ENCODE peak calls at places on chromosome 22, in nine cellular contexts. F, D, Q, T, U, B, L, E and G are unnamed samples.

GRCh38 chr22:23539135-23539838 is 40.8 kb downstream of the IGLL1 start:
- DNase-seq in D (peak; percentile 75), Q (peak; percentile 71), T (peak; percentile 58), F (peak; percentile 38), E (peak; percentile 69), B (peak; percentile 44), U (peak; percentile 73), L (peak; percentile 75), G (peak; percentile 56)

GRCh38 chr22:24146190-24146616 is 35.1 kb upstream of the SUSD2 start:
- DNase-seq in T (no peak), Q (peak; percentile 50), B (no peak), E (peak; percentile 24), U (no peak), D (no peak), F (peak; percentile 73), L (peak; percentile 59), G (peak; percentile 68)

GRCh38 chr22:26692215-26692614 is 34.8 kb downstream of the MIAT start:
- DNase-seq in U (no peak), E (no peak), B (no peak), F (no peak), T (no peak), D (no peak), Q (no peak), L (no peak), G (no peak)

GRCh38 chr22:48338793-48339705 is 1488.6 kb downstream of the BRD1 start:
- DNase-seq in U (no peak), B (no peak), Q (no peak), F (no peak), D (no peak), T (no peak), L (no peak), E (no peak), G (no peak)

GRCh38 chr22:41825376-41825775 is 7.5 kb upstream of the SREBF2 start:
- DNase-seq in E (no peak), U (no peak), D (no peak), F (no peak), B (no peak), Q (no peak), L (peak; percentile 47), T (no peak), G (no peak)

GRCh38 chr22:24703101-24703500 is 71.4 kb downstream of the PIWIL3 start:
- DNase-seq in T (no peak), F (no peak), L (no peak), D (no peak), E (no peak), B (no peak), Q (no peak), U (no peak), G (no peak)

GRCh38 chr22:19984851-19985811 is 31.5 kb downstream of the ARVCF start:
- DNase-seq in D (no peak), T (no peak), U (no peak), F (no peak), Q (no peak), L (no peak), E (no peak), B (no peak), G (no peak)

GRCh38 chr22:42662114-42663021 is 13.2 kb upstream of the CYB5R3 start:
- DNase-seq in E (peak; percentile 82), L (peak; percentile 89), D (peak; percentile 86), T (peak; percentile 58), U (peak; percentile 91), F (peak; percentile 28), Q (peak; percentile 88), B (no peak), G (no peak)

GRCh38 chr22:39259698-39260097 is 14.9 kb upstream of the PDGFB start:
- DNase-seq in Q (no peak), F (no peak), B (no peak), L (no peak), E (no peak), U (no peak), D (no peak), T (no peak), G (no peak)

GRCh38 chr22:20002661-20003060 is 14.0 kb downstream of the ARVCF start:
- DNase-seq in Q (no peak), L (no peak), B (no peak), D (no peak), T (no peak), F (no peak), E (no peak), U (no peak), G (no peak)

GRCh38 chr22:19663821-19664325 is 50.4 kb upstream of the SEPTIN5 start:
- DNase-seq in E (no peak), Q (peak; percentile 85), U (no peak), T (no peak), F (peak; percentile 14), L (peak; percentile 53), B (no peak), D (no peak), G (peak; percentile 49)

GRCh38 chr22:38167988-38168407 is 13.6 kb downstream of the PLA2G6 start:
- DNase-seq in L (no peak), B (no peak), T (peak; percentile 29), D (no peak), U (no peak), F (no peak), E (no peak), Q (no peak), G (no peak)

GRCh38 chr22:35839811-35840739 is 122.4 kb downstream of the APOL5 start:
- DNase-seq in L (peak; percentile 95), D (no peak), Q (peak; percentile 81), F (peak; percentile 96), T (peak; percentile 77), U (no peak), E (no peak), B (peak; percentile 93), G (peak; percentile 95)

GRCh38 chr22:49737101-49737551 is 90.5 kb downstream of the BRD1 start:
- DNase-seq in Q (no peak), B (no peak), L (no peak), D (no peak), T (no peak), U (no peak), F (no peak), E (no peak), G (no peak)

GRCh38 chr22:29382575-29383328 is 5.6 kb downstream of the AP1B1 start:
- DNase-seq in B (no peak), D (no peak), F (no peak), T (no peak), L (no peak), Q (no peak), U (no peak), E (no peak), G (no peak)

GRCh38 chr22:25800766-25801165 is 58.8 kb downstream of the MYO18B start:
- DNase-seq in B (no peak), Q (no peak), F (no peak), T (no peak), L (no peak), E (no peak), U (no peak), D (no peak), G (no peak)

GRCh38 chr22:27029584-27030130 is 372.3 kb downstream of the MIAT start:
- DNase-seq in E (no peak), L (no peak), B (no peak), Q (no peak), U (no peak), T (no peak), D (no peak), F (no peak), G (no peak)

GRCh38 chr22:41834005-41834975 is 1.4 kb downstream of the SREBF2 start:
- DNase-seq in Q (no peak), B (no peak), E (no peak), T (no peak), D (no peak), F (no peak), L (no peak), U (no peak), G (no peak)

GRCh38 chr22:49169074-49169744 is 658.5 kb downstream of the BRD1 start:
- DNase-seq in B (no peak), E (no peak), U (no peak), T (no peak), L (no peak), D (no peak), F (no peak), Q (no peak), G (no peak)

GRCh38 chr22:32144875-32145274 is 14.2 kb downstream of the C22orf42 start:
- DNase-seq in B (no peak), D (no peak), L (no peak), E (peak; percentile 71), F (no peak), U (no peak), Q (no peak), T (no peak), G (no peak)

GRCh38 chr22:34135749-34136148 is 215.5 kb upstream of the LARGE1 start:
- DNase-seq in T (no peak), Q (no peak), D (no peak), U (no peak), E (no peak), B (no peak), F (no peak), L (no peak), G (no peak)

GRCh38 chr22:20174785-20175596 is 24.1 kb upstream of the CCDC188 start:
- DNase-seq in B (no peak), Q (no peak), U (no peak), T (no peak), E (no peak), D (no peak), F (no peak), L (no peak), G (no peak)

GRCh38 chr22:23192133-23192532 is 11.8 kb downstream of the BCR start:
- DNase-seq in Q (no peak), B (no peak), F (no peak), T (no peak), D (no peak), E (no peak), U (no peak), L (no peak), G (no peak)

GRCh38 chr22:46622081-46622521 is 1.9 kb downstream of the GRAMD4 start:
- DNase-seq in U (no peak), D (no peak), B (no peak), F (no peak), Q (peak; percentile 89), E (no peak), T (peak; percentile 69), L (no peak), G (no peak)

GRCh38 chr22:45344339-45344738 is 34.6 kb downstream of the FAM118A start:
- DNase-seq in F (no peak), Q (no peak), D (no peak), T (no peak), B (no peak), L (peak; percentile 15), E (no peak), U (no peak), G (no peak)

GRCh38 chr22:32444068-32444467 is 20.2 kb downstream of the BPIFC start:
- DNase-seq in E (no peak), U (no peak), B (no peak), T (no peak), F (no peak), D (no peak), L (no peak), Q (peak; percentile 17), G (no peak)

GRCh38 chr22:42299586-42300285 is 29.3 kb upstream of the TCF20 start:
- DNase-seq in F (no peak), B (no peak), U (no peak), Q (no peak), D (peak; percentile 38), T (no peak), L (no peak), E (peak; percentile 47), G (no peak)

GRCh38 chr22:47066616-47066905 is 304.1 kb downstream of the TBC1D22A start:
- DNase-seq in D (no peak), T (no peak), F (no peak), L (no peak), E (no peak), Q (no peak), U (no peak), B (no peak), G (no peak)

GRCh38 chr22:42817556-42817955 is 39.5 kb downstream of the ARFGAP3 start:
- DNase-seq in L (no peak), B (no peak), U (no peak), T (no peak), F (no peak), E (no peak), D (no peak), Q (no peak), G (no peak)

GRCh38 chr22:48089601-48090331 is 1327.3 kb downstream of the TBC1D22A start:
- DNase-seq in T (no peak), B (no peak), D (no peak), E (no peak), L (peak; percentile 66), F (no peak), U (no peak), Q (no peak), G (peak; percentile 25)

GRCh38 chr22:49923445-49923844 is 5.0 kb downstream of the CRELD2 start:
- DNase-seq in U (no peak), E (peak; percentile 57), F (no peak), T (no peak), B (no peak), L (no peak), Q (no peak), D (no peak), G (no peak)